ENCODE peak calls at places on chromosomes 2 and 18, in ten cellular contexts. E is glutamatergic neuron, Q is SW 1271, M is HT1080, D is ELF-1, T is smooth muscle cell of the brain vasculature, S is aorta, N is right lobe of liver, V is heart right ventricle, X is Panc1. F is an unnamed sample.

GRCh38 chr2:112941753-112942653 is 31.0 kb downstream of the IL37 start:
- DNase-seq in Q (no peak), N (peak), V (peak), S (peak), T (peak), D (peak), E (peak), X (peak), M (peak), F (peak)

GRCh38 chr2:124542932-124543640 is 518.0 kb downstream of the CNTNAP5 start:
- DNase-seq in V (peak), N (no peak), M (no peak), D (no peak), Q (no peak), T (no peak), X (no peak), S (no peak), E (no peak), F (no peak)

GRCh38 chr2:197873293-197873701 is 68.9 kb downstream of the PLCL1 start:
- DNase-seq in N (no peak), E (no peak), M (peak), T (peak), S (no peak), D (peak), V (no peak), Q (no peak), X (no peak), F (no peak)

GRCh38 chr2:44964704-44965343 is 23.3 kb downstream of the SIX3 start:
- DNase-seq in V (no peak), E (peak), D (peak), X (no peak), Q (no peak), N (no peak), S (no peak), M (no peak), T (no peak), F (no peak)

GRCh38 chr2:38981670-38982357 is 92.1 kb downstream of the ARHGEF33 start:
- DNase-seq in V (no peak), Q (no peak), E (no peak), X (no peak), D (no peak), N (no peak), T (no peak), S (no peak), M (no peak), F (no peak)

GRCh38 chr2:162092656-162093556 is 18.9 kb upstream of the DPP4 start:
- DNase-seq in M (peak), E (no peak), V (peak), T (no peak), S (peak), Q (no peak), N (no peak), X (no peak), D (no peak), F (no peak)

GRCh38 chr18:55529581-55529980 is 58.4 kb downstream of the TCF4 start:
- DNase-seq in M (no peak), T (no peak), X (no peak), D (no peak), E (no peak), Q (no peak), N (no peak), S (no peak), V (no peak), F (no peak)

GRCh38 chr2:63614448-63614968 is 25.7 kb downstream of the MDH1 start:
- DNase-seq in S (no peak), E (no peak), V (no peak), T (no peak), N (no peak), X (no peak), M (peak), Q (no peak), D (peak), F (no peak)

GRCh38 chr2:117982376-117983033 is 31.4 kb downstream of the CCDC93 start:
- DNase-seq in D (peak), M (no peak), T (no peak), S (no peak), N (no peak), E (no peak), X (no peak), V (no peak), Q (no peak), F (no peak)

GRCh38 chr2:40302751-40303150 is 149.1 kb downstream of the SLC8A1 start:
- DNase-seq in T (no peak), N (no peak), S (no peak), M (no peak), X (no peak), D (no peak), V (no peak), E (no peak), Q (no peak), F (no peak)

GRCh38 chr2:144198116-144198515 is 321.8 kb downstream of the ZEB2 start:
- DNase-seq in S (no peak), Q (no peak), D (no peak), M (peak), V (no peak), E (no peak), T (no peak), X (no peak), N (no peak), F (no peak)

GRCh38 chr2:175552902-175553301 is 371.4 kb upstream of the ATP5MC3 start:
- DNase-seq in E (no peak), V (no peak), N (no peak), Q (no peak), D (peak), X (no peak), M (no peak), S (no peak), T (no peak), F (no peak)

GRCh38 chr2:241050624-241051577 is 51.2 kb downstream of the MTERF4 start:
- DNase-seq in N (no peak), X (no peak), V (no peak), Q (no peak), T (no peak), D (no peak), S (no peak), M (no peak), E (peak), F (peak)

GRCh38 chr18:3261393-3262233 is at the start of gene MYL12B:
- DNase-seq in D (peak), V (peak), S (peak), E (peak), T (no peak), N (peak), M (peak), Q (peak), X (no peak), F (peak)

GRCh38 chr2:182416191-182416590 is 10.6 kb downstream of the PDE1A start:
- DNase-seq in V (no peak), M (no peak), S (no peak), X (no peak), T (no peak), Q (no peak), E (no peak), D (no peak), N (no peak), F (no peak)

GRCh38 chr2:236499691-236500573 is 69.7 kb upstream of the ACKR3 start:
- DNase-seq in Q (no peak), D (peak), X (no peak), T (no peak), N (no peak), E (no peak), S (no peak), V (no peak), M (no peak), F (no peak)

GRCh38 chr2:241546771-241547498 is 11.6 kb upstream of the BOK start:
- DNase-seq in E (no peak), T (no peak), X (no peak), Q (no peak), V (no peak), N (no peak), M (peak), D (peak), S (no peak), F (no peak)

GRCh38 chr2:45968946-45969584 is 317.6 kb downstream of the PRKCE start:
- DNase-seq in X (no peak), Q (no peak), V (no peak), M (no peak), E (no peak), N (peak), T (no peak), S (no peak), D (no peak), F (no peak)

GRCh38 chr2:107633580-107634147 is 193.0 kb upstream of the RGPD4 start:
- DNase-seq in V (no peak), E (no peak), T (no peak), N (no peak), S (no peak), M (peak), Q (peak), X (no peak), D (no peak), F (no peak)

GRCh38 chr2:110983130-110983529 is 137.6 kb upstream of the BCL2L11 start:
- DNase-seq in N (no peak), S (no peak), M (no peak), X (no peak), V (no peak), Q (no peak), E (no peak), T (no peak), D (no peak), F (no peak)

GRCh38 chr2:98464772-98465310 is 20.2 kb downstream of the INPP4A start:
- DNase-seq in M (no peak), N (no peak), V (no peak), S (no peak), E (no peak), Q (no peak), D (no peak), T (no peak), X (no peak), F (no peak)

GRCh38 chr2:222878877-222879601 is 18.2 kb downstream of the ACSL3 start:
- DNase-seq in M (peak), E (no peak), D (no peak), N (no peak), Q (no peak), T (no peak), S (no peak), V (no peak), X (no peak), F (no peak)

GRCh38 chr18:70848329-70848728 is 559.5 kb downstream of the SOCS6 start:
- DNase-seq in M (no peak), S (no peak), V (no peak), Q (no peak), T (no peak), X (no peak), N (no peak), E (no peak), D (no peak), F (no peak)

GRCh38 chr2:99545622-99546021 is 55.8 kb upstream of the REV1 start:
- DNase-seq in T (no peak), V (no peak), X (no peak), Q (no peak), E (no peak), N (no peak), D (no peak), S (no peak), M (no peak), F (no peak)

GRCh38 chr2:240420206-240420899 is 15.1 kb upstream of the GPC1 start:
- DNase-seq in E (no peak), T (no peak), X (no peak), N (peak), Q (no peak), M (no peak), V (no peak), D (no peak), S (no peak), F (no peak)

GRCh38 chr2:96839288-96839874 is 4.4 kb downstream of the ANKRD23 start:
- DNase-seq in V (no peak), S (no peak), E (peak), D (peak), M (no peak), N (no peak), T (no peak), Q (no peak), X (no peak), F (peak)

GRCh38 chr2:101848790-101849410 is 142.9 kb upstream of the IL1R2 start:
- DNase-seq in M (no peak), D (no peak), E (no peak), Q (no peak), T (no peak), V (no peak), X (no peak), N (no peak), S (no peak), F (no peak)

F was measured in colonic mucosa.